ENCODE peak calls at places on chromosome 9, in four cellular contexts. I is H9, S is IMR-90, G is trophoblast cell. Z is an unnamed sample.

GRCh38 chr9:6305954-6306563 is 22.1 kb upstream of the TPD52L3 start:
- DNase-seq in S (peak), I (no peak), G (no peak), Z (peak)

GRCh38 chr9:101486693-101487442 is 46.8 kb upstream of the RNF20 start:
- DNase-seq in I (peak), G (no peak), S (peak), Z (peak)

GRCh38 chr9:132970306-132971062 is 8.0 kb upstream of the GFI1B start:
- DNase-seq in G (no peak), S (no peak), I (no peak), Z (no peak)

GRCh38 chr9:36991516-36992134 is 42.4 kb downstream of the PAX5 start:
- DNase-seq in G (peak), S (no peak), I (peak), Z (peak)

GRCh38 chr9:83280259-83280658 is 217.3 kb upstream of the RASEF start:
- DNase-seq in S (no peak), I (no peak), G (no peak), Z (no peak)

GRCh38 chr9:126151671-126152050 is 175.0 kb upstream of the MVB12B start:
- DNase-seq in G (no peak), S (no peak), I (peak), Z (no peak)

GRCh38 chr9:95605087-95605486 is 88.3 kb upstream of the PTCH1 start:
- DNase-seq in G (no peak), I (no peak), S (no peak), Z (peak)

GRCh38 chr9:136564379-136564988 is 18.6 kb upstream of the NOTCH1 start:
- DNase-seq in G (peak), I (no peak), S (peak), Z (no peak)

GRCh38 chr9:34190996-34191892 is 12.4 kb downstream of the UBAP1 start:
- DNase-seq in I (no peak), S (peak), G (no peak), Z (no peak)

GRCh38 chr9:92730897-92731296 is 33.7 kb downstream of the BICD2 start:
- DNase-seq in I (peak), S (no peak), G (no peak), Z (no peak)

GRCh38 chr9:124771867-124772621 is 933 bp upstream of the NR6A1 start:
- DNase-seq in S (peak), G (peak), I (peak), Z (peak)

GRCh38 chr9:130186839-130187522 is 14.8 kb downstream of the NCS1 start:
- DNase-seq in S (peak), G (peak), I (peak), Z (no peak)

GRCh38 chr9:19379283-19379682 is 753 bp downstream of the RPS6 start:
- DNase-seq in I (no peak), S (no peak), G (no peak), Z (no peak)
- H3K4ac ChIP-seq in I (no peak), S (peak), G (peak), Z (no peak)

GRCh38 chr9:135226369-135227050 is 139.0 kb downstream of the OLFM1 start:
- DNase-seq in S (no peak), G (no peak), I (no peak), Z (no peak)
- H4K91ac ChIP-seq in S (no peak), G (no peak), I (no peak), Z (no peak)

DNA sequence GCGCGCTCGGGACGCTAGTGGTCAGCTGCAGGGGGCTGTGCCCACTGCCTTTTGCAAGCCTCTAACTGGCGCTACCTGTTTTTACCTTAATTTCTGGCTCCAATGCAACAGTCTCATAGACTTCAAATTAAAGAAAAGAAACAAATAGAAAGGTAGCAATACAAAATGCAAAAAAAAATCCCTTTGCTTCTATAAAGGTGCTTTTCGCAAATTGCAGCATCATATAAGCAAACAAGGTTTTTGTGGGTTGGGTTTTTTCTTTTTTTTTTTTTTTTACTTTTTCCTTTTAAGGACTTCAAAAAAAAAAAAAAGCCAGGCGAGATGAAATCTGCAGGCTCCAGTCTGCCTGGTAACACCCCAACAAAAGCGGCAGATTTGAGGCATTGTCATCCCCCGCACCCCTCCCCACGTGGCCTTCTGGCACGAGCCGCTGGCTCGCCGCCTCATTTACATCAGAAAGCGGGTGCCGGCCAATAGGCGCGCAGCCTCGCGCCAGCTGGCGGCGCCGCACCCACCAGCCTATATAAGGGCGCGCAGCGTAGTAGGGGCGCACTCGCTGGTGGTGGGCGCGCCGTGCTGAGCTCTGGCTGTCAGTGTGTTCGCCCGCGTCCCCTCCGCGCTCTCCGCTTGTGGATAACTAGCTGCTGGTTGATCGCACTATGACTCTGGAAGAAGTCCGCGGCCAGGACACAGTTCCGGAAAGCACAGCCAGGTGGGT is at the start of gene GADD45G:
- DNase-seq in I (peak), S (peak), G (peak), Z (peak)
- H3K14ac ChIP-seq in I (peak), S (no peak), G (peak), Z (peak)

GRCh38 chr9:110842976-110843375 is 174.4 kb downstream of the MUSK start:
- DNase-seq in G (no peak), I (no peak), S (peak), Z (no peak)
- H3K4ac ChIP-seq in G (no peak), I (no peak), S (peak), Z (no peak)

GRCh38 chr9:21964925-21965385 is 29.2 kb downstream of the CDKN2A start:
- DNase-seq in I (peak), G (no peak), S (no peak), Z (no peak)
- H4K91ac ChIP-seq in I (no peak), G (no peak), S (no peak), Z (no peak)

DNA sequence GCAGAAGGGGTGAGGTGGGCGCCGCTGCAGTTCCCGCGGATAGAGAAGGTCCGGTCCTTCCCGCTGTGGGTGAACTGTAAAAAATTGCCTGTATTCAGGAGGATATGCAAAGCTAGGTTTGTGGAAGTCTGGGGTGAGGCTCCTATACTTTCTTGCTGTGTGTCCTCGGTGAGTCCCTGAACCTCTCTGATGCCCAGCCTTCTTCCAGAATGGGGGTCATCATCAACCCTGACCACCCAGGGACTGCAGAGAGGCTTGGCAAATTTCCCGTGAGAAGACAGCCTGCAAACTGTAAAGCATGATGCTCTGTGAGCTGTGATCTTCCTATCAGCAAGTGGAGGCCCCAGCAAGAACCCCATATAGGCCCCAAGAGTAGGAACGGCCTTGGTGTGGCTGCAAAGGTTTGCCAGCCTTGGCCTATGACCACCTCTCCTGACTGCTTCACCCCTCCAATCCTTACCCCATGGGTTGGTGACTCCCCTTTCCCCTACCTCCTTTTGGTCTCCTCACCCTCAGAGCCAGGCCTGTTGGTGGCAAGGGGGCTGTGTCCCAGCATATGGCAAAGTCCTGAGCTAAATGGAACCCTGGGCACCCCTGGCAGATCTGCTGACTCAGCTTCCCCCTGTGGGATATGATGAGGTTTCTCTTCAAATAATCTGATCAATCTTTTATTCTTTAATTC is 767 bp downstream of the ALDH1B1 start:
- DNase-seq in G (no peak), I (no peak), S (no peak), Z (no peak)
- H3K14ac ChIP-seq in G (peak), I (peak), S (peak), Z (peak)

GRCh38 chr9:86298873-86299272 is 16.5 kb upstream of the ISCA1 start:
- DNase-seq in I (no peak), G (no peak), S (no peak), Z (no peak)

GRCh38 chr9:86308687-86309086 is 26.3 kb upstream of the ISCA1 start:
- DNase-seq in G (no peak), I (no peak), S (no peak), Z (no peak)

GRCh38 chr9:86303316-86303975 is 21.1 kb upstream of the ISCA1 start:
- DNase-seq in S (peak), I (no peak), G (no peak), Z (no peak)

GRCh38 chr9:86300701-86301100 is 18.4 kb upstream of the ISCA1 start:
- DNase-seq in I (no peak), G (no peak), S (no peak), Z (no peak)

GRCh38 chr9:86304236-86304730 is 21.9 kb upstream of the ISCA1 start:
- DNase-seq in S (no peak), G (no peak), I (no peak), Z (no peak)
- H3K4ac ChIP-seq in S (no peak), G (no peak), I (no peak), Z (no peak)

Z was measured in neuronal stem cell.